ENCODE peak calls at places on chromosomes 13 and 19, in nine cellular contexts. One of them, this sample, is unnamed.

GRCh38 chr13:43397110-43397509 is 373.7 kb downstream of the DNAJC15 start:
- DNase-seq in MM.1S: no peak
- DNase-seq in naive thymus-derived CD4-positive, alpha-beta T cell: no peak
- DNase-seq in psoas muscle: no peak
- DNase-seq in caudate nucleus: no peak
- DNase-seq in GM23248: peak
- DNase-seq in CD4-positive, CD25-positive, alpha-beta regulatory T cell: no peak
- DNase-seq in aorta: no peak
- DNase-seq in neuronal stem cell: no peak
- DNase-seq in this sample: no peak

GRCh38 chr13:46648166-46648607 is 95.2 kb downstream of the LRCH1 start:
- DNase-seq in MM.1S: peak
- DNase-seq in naive thymus-derived CD4-positive, alpha-beta T cell: no peak
- DNase-seq in psoas muscle: no peak
- DNase-seq in caudate nucleus: no peak
- DNase-seq in GM23248: peak
- DNase-seq in CD4-positive, CD25-positive, alpha-beta regulatory T cell: no peak
- DNase-seq in aorta: no peak
- DNase-seq in neuronal stem cell: no peak
- DNase-seq in this sample: peak

GRCh38 chr19:43105496-43105895 is 23.0 kb upstream of the PSG2 start:
- DNase-seq in MM.1S: no peak
- DNase-seq in naive thymus-derived CD4-positive, alpha-beta T cell: no peak
- DNase-seq in psoas muscle: no peak
- DNase-seq in caudate nucleus: no peak
- DNase-seq in GM23248: peak
- DNase-seq in CD4-positive, CD25-positive, alpha-beta regulatory T cell: no peak
- DNase-seq in aorta: no peak
- DNase-seq in neuronal stem cell: no peak
- DNase-seq in this sample: no peak

GRCh38 chr13:45370922-45371406 is 30.0 kb upstream of the TPT1 start:
- DNase-seq in MM.1S: no peak
- DNase-seq in naive thymus-derived CD4-positive, alpha-beta T cell: peak
- DNase-seq in psoas muscle: peak
- DNase-seq in caudate nucleus: no peak
- DNase-seq in GM23248: peak
- DNase-seq in CD4-positive, CD25-positive, alpha-beta regulatory T cell: peak
- DNase-seq in aorta: peak
- DNase-seq in neuronal stem cell: peak
- DNase-seq in this sample: no peak

GRCh38 chr19:3192684-3193083 is 7.0 kb downstream of the NCLN start:
- DNase-seq in MM.1S: no peak
- DNase-seq in naive thymus-derived CD4-positive, alpha-beta T cell: no peak
- DNase-seq in psoas muscle: no peak
- DNase-seq in caudate nucleus: no peak
- DNase-seq in GM23248: no peak
- DNase-seq in CD4-positive, CD25-positive, alpha-beta regulatory T cell: no peak
- DNase-seq in aorta: peak
- DNase-seq in neuronal stem cell: no peak
- DNase-seq in this sample: no peak

GRCh38 chr13:32426191-32426980 is 1.5 kb downstream of the N4BP2L1 start:
- DNase-seq in MM.1S: peak
- DNase-seq in naive thymus-derived CD4-positive, alpha-beta T cell: peak
- DNase-seq in psoas muscle: no peak
- DNase-seq in caudate nucleus: no peak
- DNase-seq in GM23248: peak
- DNase-seq in CD4-positive, CD25-positive, alpha-beta regulatory T cell: peak
- DNase-seq in aorta: no peak
- DNase-seq in neuronal stem cell: no peak
- DNase-seq in this sample: peak

GRCh38 chr13:79423801-79424642 is 18.0 kb upstream of the RBM26 start:
- DNase-seq in MM.1S: peak
- DNase-seq in naive thymus-derived CD4-positive, alpha-beta T cell: peak
- DNase-seq in psoas muscle: no peak
- DNase-seq in caudate nucleus: no peak
- DNase-seq in GM23248: peak
- DNase-seq in CD4-positive, CD25-positive, alpha-beta regulatory T cell: no peak
- DNase-seq in aorta: no peak
- DNase-seq in neuronal stem cell: no peak
- DNase-seq in this sample: no peak

GRCh38 chr19:4279530-4280422 is 710 bp downstream of the SHD start:
- DNase-seq in MM.1S: no peak
- DNase-seq in naive thymus-derived CD4-positive, alpha-beta T cell: no peak
- DNase-seq in psoas muscle: no peak
- DNase-seq in caudate nucleus: no peak
- DNase-seq in GM23248: no peak
- DNase-seq in CD4-positive, CD25-positive, alpha-beta regulatory T cell: no peak
- DNase-seq in aorta: no peak
- DNase-seq in neuronal stem cell: no peak
- DNase-seq in this sample: no peak

GRCh38 chr19:4795400-4795799 is 3.9 kb downstream of the FEM1A start:
- DNase-seq in MM.1S: no peak
- DNase-seq in naive thymus-derived CD4-positive, alpha-beta T cell: no peak
- DNase-seq in psoas muscle: peak
- DNase-seq in caudate nucleus: no peak
- DNase-seq in GM23248: peak
- DNase-seq in CD4-positive, CD25-positive, alpha-beta regulatory T cell: no peak
- DNase-seq in aorta: no peak
- DNase-seq in neuronal stem cell: no peak
- DNase-seq in this sample: no peak

GRCh38 chr13:59890064-59890463 is 273.7 kb downstream of the DIAPH3 start:
- DNase-seq in MM.1S: no peak
- DNase-seq in naive thymus-derived CD4-positive, alpha-beta T cell: no peak
- DNase-seq in psoas muscle: no peak
- DNase-seq in caudate nucleus: no peak
- DNase-seq in GM23248: peak
- DNase-seq in CD4-positive, CD25-positive, alpha-beta regulatory T cell: no peak
- DNase-seq in aorta: no peak
- DNase-seq in neuronal stem cell: no peak
- DNase-seq in this sample: no peak

GRCh38 chr19:36577271-36577996 is 4.3 kb upstream of the ZNF529 start:
- DNase-seq in MM.1S: no peak
- DNase-seq in naive thymus-derived CD4-positive, alpha-beta T cell: no peak
- DNase-seq in psoas muscle: no peak
- DNase-seq in caudate nucleus: no peak
- DNase-seq in GM23248: no peak
- DNase-seq in CD4-positive, CD25-positive, alpha-beta regulatory T cell: no peak
- DNase-seq in aorta: no peak
- DNase-seq in neuronal stem cell: no peak
- DNase-seq in this sample: no peak

GRCh38 chr13:36193151-36193855 is 21.1 kb downstream of the SOHLH2 start:
- DNase-seq in MM.1S: no peak
- DNase-seq in naive thymus-derived CD4-positive, alpha-beta T cell: no peak
- DNase-seq in psoas muscle: no peak
- DNase-seq in caudate nucleus: no peak
- DNase-seq in GM23248: peak
- DNase-seq in CD4-positive, CD25-positive, alpha-beta regulatory T cell: no peak
- DNase-seq in aorta: no peak
- DNase-seq in neuronal stem cell: no peak
- DNase-seq in this sample: no peak

GRCh38 chr19:50519006-50519575 is 5.4 kb upstream of the ASPDH start:
- DNase-seq in MM.1S: no peak
- DNase-seq in naive thymus-derived CD4-positive, alpha-beta T cell: no peak
- DNase-seq in psoas muscle: no peak
- DNase-seq in caudate nucleus: no peak
- DNase-seq in GM23248: no peak
- DNase-seq in CD4-positive, CD25-positive, alpha-beta regulatory T cell: no peak
- DNase-seq in aorta: peak
- DNase-seq in neuronal stem cell: no peak
- DNase-seq in this sample: no peak

GRCh38 chr19:13255041-13255718 is 105.0 kb downstream of the IER2 start:
- DNase-seq in MM.1S: no peak
- DNase-seq in naive thymus-derived CD4-positive, alpha-beta T cell: no peak
- DNase-seq in psoas muscle: no peak
- DNase-seq in caudate nucleus: no peak
- DNase-seq in GM23248: no peak
- DNase-seq in CD4-positive, CD25-positive, alpha-beta regulatory T cell: no peak
- DNase-seq in aorta: no peak
- DNase-seq in neuronal stem cell: no peak
- DNase-seq in this sample: no peak

GRCh38 chr19:511101-511841 is 4.0 kb downstream of the TPGS1 start:
- DNase-seq in MM.1S: peak
- DNase-seq in naive thymus-derived CD4-positive, alpha-beta T cell: peak
- DNase-seq in psoas muscle: no peak
- DNase-seq in caudate nucleus: no peak
- DNase-seq in GM23248: peak
- DNase-seq in CD4-positive, CD25-positive, alpha-beta regulatory T cell: peak
- DNase-seq in aorta: peak
- DNase-seq in neuronal stem cell: no peak
- DNase-seq in this sample: peak

GRCh38 chr19:40702337-40703012 is 12.0 kb upstream of the NUMBL start:
- DNase-seq in MM.1S: no peak
- DNase-seq in naive thymus-derived CD4-positive, alpha-beta T cell: no peak
- DNase-seq in psoas muscle: no peak
- DNase-seq in caudate nucleus: no peak
- DNase-seq in GM23248: peak
- DNase-seq in CD4-positive, CD25-positive, alpha-beta regulatory T cell: no peak
- DNase-seq in aorta: no peak
- DNase-seq in neuronal stem cell: no peak
- DNase-seq in this sample: no peak

GRCh38 chr13:28609936-28610335 is 49.0 kb upstream of the POMP start:
- DNase-seq in MM.1S: no peak
- DNase-seq in naive thymus-derived CD4-positive, alpha-beta T cell: no peak
- DNase-seq in psoas muscle: no peak
- DNase-seq in caudate nucleus: no peak
- DNase-seq in GM23248: peak
- DNase-seq in CD4-positive, CD25-positive, alpha-beta regulatory T cell: no peak
- DNase-seq in aorta: no peak
- DNase-seq in neuronal stem cell: no peak
- DNase-seq in this sample: no peak

GRCh38 chr19:13366529-13367143 is 139.6 kb downstream of the CACNA1A start:
- DNase-seq in MM.1S: peak
- DNase-seq in naive thymus-derived CD4-positive, alpha-beta T cell: no peak
- DNase-seq in psoas muscle: no peak
- DNase-seq in caudate nucleus: no peak
- DNase-seq in GM23248: peak
- DNase-seq in CD4-positive, CD25-positive, alpha-beta regulatory T cell: no peak
- DNase-seq in aorta: no peak
- DNase-seq in neuronal stem cell: peak
- DNase-seq in this sample: no peak

GRCh38 chr19:4051175-4052101 is 15.3 kb downstream of the ZBTB7A start:
- DNase-seq in MM.1S: no peak
- DNase-seq in naive thymus-derived CD4-positive, alpha-beta T cell: no peak
- DNase-seq in psoas muscle: peak
- DNase-seq in caudate nucleus: no peak
- DNase-seq in GM23248: peak
- DNase-seq in CD4-positive, CD25-positive, alpha-beta regulatory T cell: no peak
- DNase-seq in aorta: no peak
- DNase-seq in neuronal stem cell: no peak
- DNase-seq in this sample: no peak

GRCh38 chr13:19586904-19587634 is 25.7 kb upstream of the TPTE2 start:
- DNase-seq in MM.1S: peak
- DNase-seq in naive thymus-derived CD4-positive, alpha-beta T cell: peak
- DNase-seq in psoas muscle: peak
- DNase-seq in caudate nucleus: no peak
- DNase-seq in GM23248: peak
- DNase-seq in CD4-positive, CD25-positive, alpha-beta regulatory T cell: peak
- DNase-seq in aorta: no peak
- DNase-seq in neuronal stem cell: no peak
- DNase-seq in this sample: peak

GRCh38 chr13:86986448-86986847 is 684.7 kb upstream of the SLITRK5 start:
- DNase-seq in MM.1S: no peak
- DNase-seq in naive thymus-derived CD4-positive, alpha-beta T cell: no peak
- DNase-seq in psoas muscle: no peak
- DNase-seq in caudate nucleus: no peak
- DNase-seq in GM23248: peak
- DNase-seq in CD4-positive, CD25-positive, alpha-beta regulatory T cell: no peak
- DNase-seq in aorta: no peak
- DNase-seq in neuronal stem cell: peak
- DNase-seq in this sample: no peak
- H3K27ac ChIP-seq in MM.1S: no peak
- H3K27ac ChIP-seq in naive thymus-derived CD4-positive, alpha-beta T cell: no peak
- H3K27ac ChIP-seq in psoas muscle: no peak
- H3K27ac ChIP-seq in caudate nucleus: no peak
- H3K27ac ChIP-seq in GM23248: no peak
- H3K27ac ChIP-seq in CD4-positive, CD25-positive, alpha-beta regulatory T cell: no peak
- H3K27ac ChIP-seq in aorta: no peak
- H3K27ac ChIP-seq in neuronal stem cell: no peak
- H3K27ac ChIP-seq in this sample: no peak

DNA sequence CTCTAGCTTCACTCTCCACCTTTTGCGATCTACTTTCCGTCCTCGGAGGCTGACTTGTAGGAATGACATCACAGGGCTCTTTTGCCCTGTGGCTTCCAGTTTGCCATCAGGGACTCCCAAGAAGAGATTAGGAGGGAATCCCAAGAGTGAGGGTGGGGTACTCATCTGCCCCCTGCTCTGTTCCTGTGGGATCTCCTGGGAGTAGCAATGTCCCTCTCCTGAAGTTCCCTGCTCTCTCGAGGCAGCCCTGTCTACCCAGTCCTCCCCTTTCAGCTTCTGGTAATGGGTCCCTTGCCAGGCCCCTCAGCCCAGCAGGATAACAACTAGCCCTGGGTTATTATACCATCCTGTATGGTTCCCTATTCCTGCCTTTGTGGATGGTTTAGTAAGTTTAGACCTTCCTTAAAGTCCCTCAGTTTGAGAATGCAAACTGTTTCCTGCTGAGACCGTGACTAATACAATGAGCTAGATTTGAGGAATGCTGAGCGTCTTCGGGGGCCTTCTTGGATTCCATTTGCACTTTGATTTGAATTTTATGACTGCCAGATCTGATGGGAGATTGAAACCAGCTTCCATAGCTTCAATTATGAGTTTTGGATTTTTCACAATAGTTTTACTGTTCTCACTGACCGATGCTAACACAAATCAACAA is 73.7 kb upstream of the IPO5 start:
- DNase-seq in MM.1S: no peak
- DNase-seq in naive thymus-derived CD4-positive, alpha-beta T cell: no peak
- DNase-seq in psoas muscle: no peak
- DNase-seq in caudate nucleus: no peak
- DNase-seq in GM23248: peak
- DNase-seq in CD4-positive, CD25-positive, alpha-beta regulatory T cell: no peak
- DNase-seq in aorta: no peak
- DNase-seq in neuronal stem cell: no peak
- DNase-seq in this sample: no peak
- H3K27ac ChIP-seq in MM.1S: no peak
- H3K27ac ChIP-seq in naive thymus-derived CD4-positive, alpha-beta T cell: no peak
- H3K27ac ChIP-seq in psoas muscle: no peak
- H3K27ac ChIP-seq in caudate nucleus: no peak
- H3K27ac ChIP-seq in GM23248: peak
- H3K27ac ChIP-seq in CD4-positive, CD25-positive, alpha-beta regulatory T cell: no peak
- H3K27ac ChIP-seq in aorta: no peak
- H3K27ac ChIP-seq in neuronal stem cell: no peak
- H3K27ac ChIP-seq in this sample: no peak

GRCh38 chr19:16985403-16985802 is 41.2 kb downstream of the CPAMD8 start:
- DNase-seq in MM.1S: no peak
- DNase-seq in naive thymus-derived CD4-positive, alpha-beta T cell: no peak
- DNase-seq in psoas muscle: no peak
- DNase-seq in caudate nucleus: no peak
- DNase-seq in GM23248: no peak
- DNase-seq in CD4-positive, CD25-positive, alpha-beta regulatory T cell: no peak
- DNase-seq in aorta: no peak
- DNase-seq in neuronal stem cell: no peak
- DNase-seq in this sample: no peak

GRCh38 chr19:16988661-16989060 is 37.9 kb downstream of the CPAMD8 start:
- DNase-seq in MM.1S: no peak
- DNase-seq in naive thymus-derived CD4-positive, alpha-beta T cell: no peak
- DNase-seq in psoas muscle: no peak
- DNase-seq in caudate nucleus: no peak
- DNase-seq in GM23248: no peak
- DNase-seq in CD4-positive, CD25-positive, alpha-beta regulatory T cell: no peak
- DNase-seq in aorta: no peak
- DNase-seq in neuronal stem cell: no peak
- DNase-seq in this sample: no peak
- H3K27ac ChIP-seq in MM.1S: no peak
- H3K27ac ChIP-seq in naive thymus-derived CD4-positive, alpha-beta T cell: no peak
- H3K27ac ChIP-seq in psoas muscle: no peak
- H3K27ac ChIP-seq in caudate nucleus: no peak
- H3K27ac ChIP-seq in GM23248: no peak
- H3K27ac ChIP-seq in CD4-positive, CD25-positive, alpha-beta regulatory T cell: no peak
- H3K27ac ChIP-seq in aorta: no peak
- H3K27ac ChIP-seq in neuronal stem cell: no peak
- H3K27ac ChIP-seq in this sample: no peak

GRCh38 chr19:2167896-2168618 is 4.3 kb downstream of the DOT1L start:
- DNase-seq in MM.1S: no peak
- DNase-seq in naive thymus-derived CD4-positive, alpha-beta T cell: no peak
- DNase-seq in psoas muscle: peak
- DNase-seq in caudate nucleus: no peak
- DNase-seq in GM23248: peak
- DNase-seq in CD4-positive, CD25-positive, alpha-beta regulatory T cell: no peak
- DNase-seq in aorta: peak
- DNase-seq in neuronal stem cell: no peak
- DNase-seq in this sample: no peak
- H3K27ac ChIP-seq in MM.1S: no peak
- H3K27ac ChIP-seq in naive thymus-derived CD4-positive, alpha-beta T cell: no peak
- H3K27ac ChIP-seq in psoas muscle: peak
- H3K27ac ChIP-seq in caudate nucleus: peak
- H3K27ac ChIP-seq in GM23248: peak
- H3K27ac ChIP-seq in CD4-positive, CD25-positive, alpha-beta regulatory T cell: peak
- H3K27ac ChIP-seq in aorta: peak
- H3K27ac ChIP-seq in neuronal stem cell: no peak
- H3K27ac ChIP-seq in this sample: no peak